ENCODE peak calls at places on chromosomes 2 and 18, in nine cellular contexts. S, B, P, D, W, M, Y, C and A are unnamed samples.

GRCh38 chr2:189613650-189614420 is 33.2 kb upstream of the SLC40A1 start:
- DNase-seq in S (no peak), B (no peak), P (no peak), D (no peak), W (no peak), M (no peak), Y (no peak), C (no peak), A (no peak)

GRCh38 chr2:235146871-235147565 is 195.2 kb downstream of the SH3BP4 start:
- DNase-seq in S (no peak), B (no peak), P (no peak), D (no peak), W (no peak), M (no peak), Y (no peak), C (no peak), A (no peak)

GRCh38 chr18:61261870-61262269 is 71.4 kb upstream of the CDH20 start:
- DNase-seq in S (no peak), B (no peak), P (no peak), D (no peak), W (no peak), M (no peak), Y (no peak), C (no peak), A (no peak)

GRCh38 chr2:85905187-85905666 is 16.4 kb upstream of the ST3GAL5 start:
- DNase-seq in S (no peak), B (no peak), P (no peak), D (no peak), W (peak), M (no peak), Y (no peak), C (no peak), A (no peak)

GRCh38 chr18:9705183-9705864 is 2.8 kb upstream of the RAB31 start:
- DNase-seq in S (no peak), B (no peak), P (no peak), D (no peak), W (peak), M (no peak), Y (no peak), C (no peak), A (no peak)

GRCh38 chr2:221529177-221529942 is 42.7 kb downstream of the EPHA4 start:
- DNase-seq in S (no peak), B (peak), P (no peak), D (no peak), W (no peak), M (no peak), Y (no peak), C (no peak), A (no peak)

GRCh38 chr18:23689031-23689615 is at the start of gene LAMA3:
- DNase-seq in S (no peak), B (peak), P (peak), D (peak), W (peak), M (no peak), Y (peak), C (peak), A (peak)

GRCh38 chr2:55616509-55617159 is 788 bp downstream of the PPP4R3B start:
- DNase-seq in S (no peak), B (peak), P (no peak), D (peak), W (no peak), M (peak), Y (peak), C (peak), A (peak)

GRCh38 chr18:23599809-23600208 is 13.5 kb upstream of the NPC1 start:
- DNase-seq in S (no peak), B (no peak), P (no peak), D (no peak), W (no peak), M (no peak), Y (no peak), C (no peak), A (no peak)

GRCh38 chr18:46772396-46772795 is 15.5 kb upstream of the ST8SIA5 start:
- DNase-seq in S (no peak), B (no peak), P (no peak), D (no peak), W (no peak), M (no peak), Y (no peak), C (no peak), A (no peak)

GRCh38 chr2:188811522-188811921 is 162.7 kb upstream of the COL3A1 start:
- DNase-seq in S (no peak), B (no peak), P (no peak), D (no peak), W (no peak), M (peak), Y (no peak), C (no peak), A (no peak)

GRCh38 chr18:12531747-12532146 is 124.0 kb downstream of the PRELID3A start:
- DNase-seq in S (no peak), B (no peak), P (no peak), D (no peak), W (no peak), M (no peak), Y (no peak), C (no peak), A (no peak)

GRCh38 chr2:242041816-242042215 is 172.3 kb downstream of the RTP5 start:
- DNase-seq in S (no peak), B (no peak), P (no peak), D (no peak), W (peak), M (no peak), Y (no peak), C (no peak), A (no peak)

GRCh38 chr2:137896467-137896866 is 67.8 kb upstream of the HNMT start:
- DNase-seq in S (no peak), B (no peak), P (no peak), D (no peak), W (no peak), M (no peak), Y (no peak), C (no peak), A (no peak)

GRCh38 chr2:203805485-203805838 is 62.1 kb upstream of the CTLA4 start:
- DNase-seq in S (no peak), B (no peak), P (no peak), D (no peak), W (no peak), M (no peak), Y (no peak), C (no peak), A (no peak)

GRCh38 chr2:48736251-48736650 is 19.3 kb downstream of the LHCGR start:
- DNase-seq in S (no peak), B (no peak), P (no peak), D (no peak), W (no peak), M (no peak), Y (no peak), C (no peak), A (no peak)

GRCh38 chr2:88521445-88522070 is 69.1 kb upstream of the FOXI3 start:
- DNase-seq in S (no peak), B (no peak), P (no peak), D (no peak), W (no peak), M (peak), Y (no peak), C (no peak), A (no peak)

GRCh38 chr2:71552356-71552755 is 99.0 kb downstream of the DYSF start:
- DNase-seq in S (no peak), B (no peak), P (no peak), D (no peak), W (peak), M (no peak), Y (no peak), C (no peak), A (no peak)

GRCh38 chr2:239259173-239259572 is 141.6 kb downstream of the HDAC4 start:
- DNase-seq in S (no peak), B (no peak), P (no peak), D (no peak), W (no peak), M (no peak), Y (no peak), C (no peak), A (no peak)

GRCh38 chr2:240462073-240462703 is 26.7 kb downstream of the GPC1 start:
- DNase-seq in S (no peak), B (no peak), P (no peak), D (no peak), W (peak), M (no peak), Y (no peak), C (no peak), A (no peak)

GRCh38 chr2:219524817-219525216 is 10.5 kb downstream of the ASIC4 start:
- DNase-seq in S (no peak), B (no peak), P (no peak), D (no peak), W (no peak), M (no peak), Y (no peak), C (no peak), A (no peak)

GRCh38 chr2:151756820-151757219 is 22.5 kb upstream of the NEB start:
- DNase-seq in S (no peak), B (no peak), P (no peak), D (no peak), W (no peak), M (no peak), Y (no peak), C (no peak), A (no peak)

GRCh38 chr2:192017844-192018243 is 171.0 kb upstream of the CAVIN2 start:
- DNase-seq in S (no peak), B (no peak), P (no peak), D (no peak), W (no peak), M (no peak), Y (no peak), C (no peak), A (no peak)

GRCh38 chr2:5895284-5895683 is 203.1 kb downstream of the SOX11 start:
- DNase-seq in S (no peak), B (no peak), P (no peak), D (no peak), W (no peak), M (no peak), Y (no peak), C (no peak), A (no peak)